ENCODE peak calls at places on chromosome 22, in four cellular contexts. One of them, this sample, is unnamed.

GRCh38 chr22:37741312-37741795 is 44.5 kb downstream of the TRIOBP start:
- DNase-seq in A549: peak; percentile 35
- DNase-seq in body of pancreas: peak; percentile 62
- DNase-seq in retinal pigment epithelial cell: no peak
- DNase-seq in this sample: peak; percentile 79

GRCh38 chr22:44759430-44760310 is 7.3 kb downstream of the ARHGAP8 start:
- DNase-seq in A549: no peak
- DNase-seq in body of pancreas: no peak
- DNase-seq in retinal pigment epithelial cell: no peak
- DNase-seq in this sample: no peak

GRCh38 chr22:48864748-48865147 is 962.9 kb downstream of the BRD1 start:
- DNase-seq in A549: no peak
- DNase-seq in body of pancreas: no peak
- DNase-seq in retinal pigment epithelial cell: no peak
- DNase-seq in this sample: no peak

GRCh38 chr22:26767351-26767970 is 110.1 kb downstream of the MIAT start:
- DNase-seq in A549: no peak
- DNase-seq in body of pancreas: no peak
- DNase-seq in retinal pigment epithelial cell: no peak
- DNase-seq in this sample: no peak

GRCh38 chr22:43263645-43264514 is 76.9 kb upstream of the TTLL12 start:
- DNase-seq in A549: no peak
- DNase-seq in body of pancreas: peak; percentile 66
- DNase-seq in retinal pigment epithelial cell: peak; percentile 91
- DNase-seq in this sample: no peak

GRCh38 chr22:46979506-46979905 is 217.1 kb downstream of the TBC1D22A start:
- DNase-seq in A549: no peak
- DNase-seq in body of pancreas: no peak
- DNase-seq in retinal pigment epithelial cell: no peak
- DNase-seq in this sample: no peak

GRCh38 chr22:18070556-18071306 is 7.1 kb upstream of the PEX26 start:
- DNase-seq in A549: no peak
- DNase-seq in body of pancreas: no peak
- DNase-seq in retinal pigment epithelial cell: no peak
- DNase-seq in this sample: no peak

GRCh38 chr22:44461614-44462013 is 36.4 kb downstream of the RTL6 start:
- DNase-seq in A549: no peak
- DNase-seq in body of pancreas: no peak
- DNase-seq in retinal pigment epithelial cell: no peak
- DNase-seq in this sample: no peak

GRCh38 chr22:46756097-46756496 is 6.4 kb upstream of the TBC1D22A start:
- DNase-seq in A549: no peak
- DNase-seq in body of pancreas: no peak
- DNase-seq in retinal pigment epithelial cell: no peak
- DNase-seq in this sample: no peak

GRCh38 chr22:46229701-46230100 is 20.4 kb downstream of the CDPF1 start:
- DNase-seq in A549: no peak
- DNase-seq in body of pancreas: no peak
- DNase-seq in retinal pigment epithelial cell: no peak
- DNase-seq in this sample: peak; percentile 12

GRCh38 chr22:38138961-38139360 is 28.5 kb upstream of the BAIAP2L2 start:
- DNase-seq in A549: no peak
- DNase-seq in body of pancreas: no peak
- DNase-seq in retinal pigment epithelial cell: no peak
- DNase-seq in this sample: no peak

GRCh38 chr22:43162412-43163150 is 11.2 kb downstream of the TSPO start:
- DNase-seq in A549: no peak
- DNase-seq in body of pancreas: no peak
- DNase-seq in retinal pigment epithelial cell: no peak
- DNase-seq in this sample: no peak

GRCh38 chr22:25795437-25795836 is 53.4 kb downstream of the MYO18B start:
- DNase-seq in A549: no peak
- DNase-seq in body of pancreas: no peak
- DNase-seq in retinal pigment epithelial cell: no peak
- DNase-seq in this sample: no peak

GRCh38 chr22:40180403-40180802 is 2.7 kb downstream of the TNRC6B start:
- DNase-seq in A549: no peak
- DNase-seq in body of pancreas: no peak
- DNase-seq in retinal pigment epithelial cell: no peak
- DNase-seq in this sample: no peak
- H3K4me3 ChIP-seq in A549: no peak overlapping the region
- H3K4me3 ChIP-seq in body of pancreas: no peak overlapping the region
- H3K4me3 ChIP-seq in retinal pigment epithelial cell: peak overlapping the region; percentile 100
- H3K4me3 ChIP-seq in this sample: peak overlapping the region; percentile 37

DNA sequence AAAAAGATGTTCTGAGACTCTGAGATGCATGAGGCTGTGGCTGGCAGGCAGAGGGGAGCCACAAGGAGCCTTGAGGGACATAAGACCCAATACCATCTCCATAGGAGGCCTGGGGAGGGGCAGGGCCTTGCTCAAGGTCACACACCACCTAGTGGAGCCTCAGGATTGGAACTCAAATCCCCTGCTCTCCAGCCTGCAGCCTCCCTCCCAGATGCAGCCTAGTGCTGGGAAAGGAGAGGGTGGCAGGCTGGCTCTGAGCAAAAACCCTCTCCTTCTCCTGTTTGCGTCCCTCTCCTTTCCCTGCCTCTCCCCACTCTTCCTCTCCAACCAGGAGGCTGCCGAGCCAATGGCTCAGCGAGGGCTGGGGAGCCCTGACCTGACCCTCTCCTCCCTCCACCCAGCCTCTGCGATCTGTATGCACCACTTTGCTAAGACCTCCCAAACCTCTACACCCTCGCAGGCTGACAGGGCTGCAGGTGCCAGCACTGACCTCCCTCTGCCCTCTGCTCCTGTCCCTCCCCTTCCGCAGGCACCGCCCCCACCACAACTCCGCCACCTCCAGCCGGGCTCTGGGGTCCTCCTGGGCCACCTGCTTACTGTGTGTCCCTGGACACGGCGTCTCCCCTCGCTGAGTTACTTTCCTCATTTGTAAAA is 14.7 kb downstream of the IGLL1 start:
- DNase-seq in A549: no peak
- DNase-seq in body of pancreas: peak; percentile 17
- DNase-seq in retinal pigment epithelial cell: no peak
- DNase-seq in this sample: no peak
- TF ChIP-seq CTCF in A549: no peak
- TF ChIP-seq CTCF in body of pancreas: no peak
- TF ChIP-seq CTCF in retinal pigment epithelial cell: peak; percentile 23
- TF ChIP-seq CTCF in this sample: no peak

GRCh38 chr22:29312218-29313125 is 3.0 kb downstream of the RASL10A start:
- DNase-seq in A549: no peak
- DNase-seq in body of pancreas: no peak
- DNase-seq in retinal pigment epithelial cell: no peak
- DNase-seq in this sample: no peak

GRCh38 chr22:29310065-29310862 is 3.8 kb downstream of the GAS2L1 start:
- DNase-seq in A549: no peak
- DNase-seq in body of pancreas: peak; percentile 32
- DNase-seq in retinal pigment epithelial cell: no peak
- DNase-seq in this sample: no peak

GRCh38 chr22:29313126-29314071 is 2.1 kb downstream of the RASL10A start:
- DNase-seq in A549: no peak
- DNase-seq in body of pancreas: no peak
- DNase-seq in retinal pigment epithelial cell: no peak
- DNase-seq in this sample: no peak

GRCh38 chr22:29310863-29311339 is 4.5 kb downstream of the GAS2L1 start:
- DNase-seq in A549: peak; percentile 91
- DNase-seq in body of pancreas: peak; percentile 97
- DNase-seq in retinal pigment epithelial cell: peak; percentile 83
- DNase-seq in this sample: peak; percentile 75

GRCh38 chr22:29311468-29312217 is 3.9 kb downstream of the RASL10A start:
- DNase-seq in A549: no peak
- DNase-seq in body of pancreas: no peak
- DNase-seq in retinal pigment epithelial cell: no peak
- DNase-seq in this sample: no peak
- H3K4me3 ChIP-seq in A549: no peak overlapping the region
- H3K4me3 ChIP-seq in body of pancreas: no peak overlapping the region
- H3K4me3 ChIP-seq in retinal pigment epithelial cell: no peak overlapping the region
- H3K4me3 ChIP-seq in this sample: no peak overlapping the region

GRCh38 chr22:20234314-20234682 is 33.8 kb downstream of the RTN4R start:
- DNase-seq in A549: no peak
- DNase-seq in body of pancreas: no peak
- DNase-seq in retinal pigment epithelial cell: no peak
- DNase-seq in this sample: no peak

GRCh38 chr22:20234760-20235452 is 33.2 kb downstream of the RTN4R start:
- DNase-seq in A549: no peak
- DNase-seq in body of pancreas: no peak
- DNase-seq in retinal pigment epithelial cell: no peak
- DNase-seq in this sample: no peak

GRCh38 chr22:20237480-20238440 is 30.4 kb downstream of the RTN4R start:
- DNase-seq in A549: no peak
- DNase-seq in body of pancreas: peak; percentile 69
- DNase-seq in retinal pigment epithelial cell: no peak
- DNase-seq in this sample: no peak

GRCh38 chr22:20235453-20235991 is 32.6 kb downstream of the RTN4R start:
- DNase-seq in A549: no peak
- DNase-seq in body of pancreas: no peak
- DNase-seq in retinal pigment epithelial cell: no peak
- DNase-seq in this sample: no peak

DNA sequence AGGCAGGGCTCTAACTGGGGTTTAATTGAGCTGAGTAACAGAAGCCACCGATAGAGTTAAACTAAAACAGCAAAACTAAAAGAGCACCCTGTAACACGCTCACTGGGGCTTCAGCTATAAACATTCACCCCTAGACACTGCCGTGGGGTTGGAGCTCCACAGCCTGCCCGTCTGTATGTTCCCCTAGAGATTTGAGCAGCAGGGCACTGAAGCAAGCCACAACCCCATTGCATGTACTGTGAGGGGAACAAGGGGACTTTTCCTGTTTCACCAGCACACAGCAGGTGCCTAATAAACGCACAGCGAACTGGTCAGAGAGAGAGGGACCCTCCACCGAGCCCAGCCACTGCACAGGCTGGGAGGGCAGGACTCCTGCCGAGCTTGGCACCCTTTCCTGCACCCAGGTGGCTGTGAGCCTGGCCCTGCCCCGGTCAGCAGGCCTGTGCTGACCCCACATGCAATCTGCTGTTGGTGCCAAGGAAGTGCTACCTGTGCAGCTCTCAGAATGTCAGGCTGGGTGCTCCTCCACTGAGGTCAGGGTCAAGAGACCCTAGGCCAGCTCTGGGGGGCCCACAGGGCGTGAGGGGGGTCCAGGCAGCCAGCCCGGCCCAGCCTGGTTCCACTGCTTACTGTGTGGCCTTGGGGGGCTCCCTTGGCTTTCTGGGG is 31.9 kb downstream of the RTN4R start:
- DNase-seq in A549: no peak
- DNase-seq in body of pancreas: no peak
- DNase-seq in retinal pigment epithelial cell: no peak
- DNase-seq in this sample: no peak
- TF ChIP-seq CTCF in A549: no peak
- TF ChIP-seq CTCF in body of pancreas: no peak
- TF ChIP-seq CTCF in retinal pigment epithelial cell: no peak
- TF ChIP-seq CTCF in this sample: no peak

DNA sequence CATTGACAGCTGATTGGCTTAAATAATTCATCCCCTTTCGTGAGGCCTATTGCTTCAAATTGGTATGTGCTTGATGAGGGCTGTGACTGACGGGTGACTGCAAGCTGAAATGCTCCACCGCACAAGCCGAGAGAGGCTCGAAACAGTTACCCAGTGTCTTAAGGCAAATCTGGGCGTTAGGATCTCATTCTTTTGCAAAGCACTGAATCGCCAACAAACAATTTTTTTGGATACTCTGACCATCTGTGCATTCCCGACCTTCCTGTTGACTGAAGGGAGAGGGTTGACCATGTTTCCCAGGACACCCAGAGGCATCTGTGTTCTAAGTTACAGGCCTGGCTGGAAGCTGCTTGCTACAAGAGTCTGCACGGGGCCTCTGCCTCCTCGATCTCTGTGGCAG is 32.2 kb downstream of the CACNG2 start:
- DNase-seq in A549: no peak
- DNase-seq in body of pancreas: no peak
- DNase-seq in retinal pigment epithelial cell: no peak
- DNase-seq in this sample: no peak
- H3K4me3 ChIP-seq in A549: no peak overlapping the region
- H3K4me3 ChIP-seq in body of pancreas: no peak overlapping the region
- H3K4me3 ChIP-seq in retinal pigment epithelial cell: no peak overlapping the region
- H3K4me3 ChIP-seq in this sample: no peak overlapping the region

GRCh38 chr22:40082184-40082583 is 87.4 kb downstream of the FAM83F start:
- DNase-seq in A549: no peak
- DNase-seq in body of pancreas: no peak
- DNase-seq in retinal pigment epithelial cell: no peak
- DNase-seq in this sample: no peak

GRCh38 chr22:40081662-40082061 is 86.9 kb downstream of the FAM83F start:
- DNase-seq in A549: no peak
- DNase-seq in body of pancreas: no peak
- DNase-seq in retinal pigment epithelial cell: no peak
- DNase-seq in this sample: no peak

GRCh38 chr22:40076702-40077645 is 82.2 kb downstream of the FAM83F start:
- DNase-seq in A549: no peak
- DNase-seq in body of pancreas: no peak
- DNase-seq in retinal pigment epithelial cell: no peak
- DNase-seq in this sample: no peak

GRCh38 chr22:40071720-40072119 is 77.0 kb downstream of the FAM83F start:
- DNase-seq in A549: no peak
- DNase-seq in body of pancreas: no peak
- DNase-seq in retinal pigment epithelial cell: no peak
- DNase-seq in this sample: no peak

GRCh38 chr22:40077646-40078016 is 82.9 kb downstream of the FAM83F start:
- DNase-seq in A549: no peak
- DNase-seq in body of pancreas: no peak
- DNase-seq in retinal pigment epithelial cell: no peak
- DNase-seq in this sample: no peak
- TF ChIP-seq CTCF in A549: no peak
- TF ChIP-seq CTCF in body of pancreas: no peak
- TF ChIP-seq CTCF in retinal pigment epithelial cell: no peak
- TF ChIP-seq CTCF in this sample: no peak